ENCODE peak calls at places on chromosomes 4 and X, in eight cellular contexts. A is tibial nerve, H is ovary, K is A549, I is stomach, X is suprapubic skin, U is sigmoid colon, V is transverse colon. S is an unnamed sample.
A peak's percentile ranks its signal among the peaks of the same experiment; 100 is the strongest.

GRCh38 chr4:147825451-147826287 is 93.8 kb downstream of the ARHGAP10 start:
- DNase-seq in K (no peak), I (peak; percentile 62), A (no peak), X (no peak), U (no peak), V (peak; percentile 55), H (peak; percentile 49), S (no peak)

GRCh38 chr4:90753068-90753467 is 625.9 kb downstream of the CCSER1 start:
- DNase-seq in U (no peak), K (no peak), X (no peak), A (no peak), H (no peak), V (no peak), I (no peak), S (no peak)

GRCh38 chr4:181061787-181062186 is 1181.4 kb upstream of the TENM3 start:
- DNase-seq in A (no peak), I (no peak), H (no peak), U (no peak), K (no peak), X (no peak), V (no peak), S (no peak)

GRCh38 chr4:84378277-84378838 is 120.7 kb downstream of the NKX6-1 start:
- DNase-seq in V (no peak), U (no peak), X (no peak), A (no peak), K (no peak), I (no peak), H (no peak), S (no peak)

GRCh38 chr4:89129080-89129640 is 17.8 kb downstream of the TIGD2 start:
- DNase-seq in X (no peak), H (no peak), A (no peak), K (peak; percentile 54), V (no peak), I (no peak), U (no peak), S (no peak)

GRCh38 chr4:171676555-171677215 is 136.5 kb upstream of the GALNTL6 start:
- DNase-seq in X (no peak), K (no peak), V (no peak), U (no peak), I (no peak), A (no peak), H (no peak), S (no peak)

GRCh38 chr4:169033660-169034059 is 23.6 kb upstream of the CBR4 start:
- DNase-seq in K (peak; percentile 54), V (no peak), X (no peak), A (no peak), I (no peak), U (no peak), H (no peak), S (no peak)

GRCh38 chr4:1510931-1511330 is 104.7 kb upstream of the NKX1-1 start:
- DNase-seq in X (no peak), K (no peak), A (no peak), H (no peak), U (no peak), V (no peak), I (no peak), S (no peak)

GRCh38 chrX:124086411-124086810 is 124.9 kb downstream of the STAG2 start:
- DNase-seq in A (no peak), U (no peak), V (no peak), H (no peak), I (no peak), X (no peak), K (no peak), S (no peak)

GRCh38 chr4:132114885-132115284 is 1034.2 kb upstream of the PCDH10 start:
- DNase-seq in I (no peak), H (no peak), V (no peak), X (no peak), K (no peak), A (no peak), U (no peak), S (no peak)

GRCh38 chr4:46931981-46932380 is 22.9 kb upstream of the COX7B2 start:
- DNase-seq in A (no peak), U (no peak), K (peak; percentile 3), X (no peak), I (no peak), H (no peak), V (peak; percentile 10), S (peak; percentile 24)

GRCh38 chr4:139808381-139809206 is 143.0 kb downstream of the MGST2 start:
- DNase-seq in H (no peak), K (no peak), V (no peak), U (no peak), X (no peak), I (no peak), A (no peak), S (no peak)

GRCh38 chr4:95124906-95125504 is 367.2 kb downstream of the BMPR1B start:
- DNase-seq in I (no peak), A (no peak), V (no peak), K (peak; percentile 81), X (no peak), U (no peak), H (peak; percentile 37), S (no peak)

GRCh38 chr4:65668201-65669007 is 1.9 kb downstream of the EPHA5 start:
- DNase-seq in U (peak; percentile 63), V (no peak), H (peak; percentile 59), X (peak; percentile 58), K (no peak), A (no peak), I (peak; percentile 25), S (no peak)

GRCh38 chrX:23435108-23435507 is 100.5 kb downstream of the PTCHD1 start:
- DNase-seq in V (no peak), I (no peak), K (no peak), U (no peak), A (no peak), H (no peak), X (no peak), S (no peak)

GRCh38 chr4:3756343-3757059 is 9.7 kb upstream of the ADRA2C start:
- DNase-seq in X (no peak), I (no peak), K (no peak), V (no peak), A (no peak), H (no peak), U (no peak), S (no peak)

GRCh38 chrX:56798866-56799864 is 70.1 kb downstream of the NBDY start:
- DNase-seq in H (peak; percentile 53), U (no peak), K (no peak), A (no peak), I (peak; percentile 31), X (peak; percentile 46), V (peak; percentile 26), S (no peak)

GRCh38 chr4:48360285-48360965 is 19.1 kb downstream of the SLAIN2 start:
- DNase-seq in X (no peak), U (no peak), A (no peak), K (no peak), V (no peak), H (no peak), I (no peak), S (no peak)

GRCh38 chr4:127622923-127623754 is 9.6 kb upstream of the INTU start:
- DNase-seq in A (no peak), K (peak; percentile 71), U (no peak), X (no peak), V (peak; percentile 13), I (no peak), H (peak; percentile 29), S (no peak)

GRCh38 chrX:72255445-72255844 is 16.6 kb upstream of the ERCC6L start:
- DNase-seq in X (no peak), A (no peak), K (no peak), I (peak; percentile 27), U (no peak), H (no peak), V (no peak), S (peak; percentile 87)

GRCh38 chr4:137630252-137630651 is 98.0 kb upstream of the PCDH18 start:
- DNase-seq in I (no peak), K (no peak), X (no peak), U (no peak), H (no peak), V (no peak), A (no peak), S (no peak)

GRCh38 chr4:14452001-14452400 is 550.3 kb upstream of the CPEB2 start:
- DNase-seq in V (no peak), X (no peak), K (no peak), A (no peak), H (no peak), I (no peak), U (no peak), S (peak; percentile 12)

GRCh38 chrX:1874899-1875298 is 260.0 kb downstream of the ASMT start:
- DNase-seq in V (no peak), A (no peak), U (no peak), I (no peak), K (no peak), H (no peak), X (no peak), S (no peak)

GRCh38 chr4:95255396-95256107 is 293.2 kb downstream of the UNC5C start:
- DNase-seq in I (no peak), V (no peak), H (no peak), U (no peak), X (no peak), A (no peak), K (no peak), S (no peak)

GRCh38 chr4:1395941-1396805 is 10.1 kb downstream of the NKX1-1 start:
- DNase-seq in K (no peak), U (peak; percentile 57), V (no peak), I (no peak), X (peak; percentile 42), A (no peak), H (no peak), S (no peak)

GRCh38 chrX:8692886-8693285 is 39.1 kb downstream of the ANOS1 start:
- DNase-seq in V (no peak), U (no peak), K (no peak), A (no peak), I (no peak), H (no peak), X (no peak), S (no peak)

GRCh38 chrX:40581333-40581910 is 652 bp downstream of the ATP6AP2 start:
- DNase-seq in U (no peak), X (no peak), V (no peak), K (no peak), I (no peak), A (no peak), H (no peak), S (no peak)

GRCh38 chr4:53601251-53601764 is 10.0 kb upstream of the LNX1 start:
- DNase-seq in V (peak; percentile 29), A (peak; percentile 35), U (no peak), X (no peak), I (no peak), H (peak; percentile 31), K (peak; percentile 18), S (peak; percentile 23)
- TF ChIP-seq CTCF in V (no peak), A (no peak), U (no peak), X (no peak), I (no peak), H (no peak), K (no peak), S (no peak)

GRCh38 chrX:672931-673330 is 42.3 kb downstream of the SHOX start:
- DNase-seq in U (no peak), V (no peak), A (no peak), I (no peak), X (no peak), H (no peak), K (peak; percentile 54), S (no peak)
- TF ChIP-seq EP300 in U (no peak), V (no peak), A (no peak), I (no peak), X (no peak), H (no peak), K (no peak), S (no peak)

GRCh38 chrX:48493890-48494364 is 14.9 kb upstream of the PORCN start:
- DNase-seq in U (no peak), V (no peak), X (no peak), I (peak; percentile 47), K (no peak), A (no peak), H (no peak), S (no peak)
- TF ChIP-seq CTCF in U (no peak), V (no peak), X (no peak), I (peak; percentile 41), K (no peak), A (no peak), H (no peak), S (peak; percentile 22)

GRCh38 chrX:109719262-109719661 is 13.8 kb downstream of the ACSL4 start:
- DNase-seq in V (no peak), U (no peak), I (no peak), H (no peak), K (no peak), A (no peak), X (no peak), S (no peak)
- TF ChIP-seq EP300 in V (no peak), U (no peak), I (no peak), H (no peak), K (no peak), A (no peak), X (no peak), S (no peak)